ENCODE peak calls at places on chromosomes 2 and 18, in four cellular contexts. O is GM23248, D is HepG2, Y is K562. N is an unnamed sample.

GRCh38 chr2:133532919-133533318 is 35.3 kb downstream of the NCKAP5 start:
- DNase-seq in D (no peak), Y (no peak), O (peak; percentile 43), N (peak; percentile 84)

GRCh38 chr18:12422936-12423335 is 15.2 kb downstream of the PRELID3A start:
- DNase-seq in D (peak; percentile 35), Y (no peak), O (no peak), N (no peak)

GRCh38 chr2:159921752-159922404 is 123.9 kb upstream of the CD302 start:
- DNase-seq in O (peak; percentile 80), D (peak; percentile 61), Y (peak; percentile 48), N (peak; percentile 12)

GRCh38 chr2:170505631-170506270 is 209.4 kb upstream of the SP5 start:
- DNase-seq in O (peak; percentile 32), Y (no peak), D (no peak), N (no peak)

GRCh38 chr18:36308711-36309435 is 11.4 kb downstream of the FHOD3 start:
- DNase-seq in O (no peak), D (no peak), Y (no peak), N (no peak)

GRCh38 chr2:132621131-132621875 is 48.7 kb downstream of the LYPD1 start:
- DNase-seq in O (no peak), Y (no peak), D (no peak), N (peak; percentile 26)

GRCh38 chr2:53987336-53987921 is 16.6 kb upstream of the PSME4 start:
- DNase-seq in D (peak; percentile 51), Y (no peak), O (peak; percentile 48), N (peak; percentile 40)

GRCh38 chr2:88950010-88950409 is 258.5 kb downstream of the RPIA start:
- DNase-seq in O (peak; percentile 9), Y (no peak), D (peak; percentile 4), N (no peak)

GRCh38 chr2:205188516-205189138 is 493.7 kb upstream of the NRP2 start:
- DNase-seq in D (no peak), Y (no peak), O (peak; percentile 48), N (no peak)

GRCh38 chr18:13378150-13378549 is 159.6 kb downstream of the LDLRAD4 start:
- DNase-seq in D (no peak), Y (no peak), O (no peak), N (no peak)

GRCh38 chr2:74461187-74462053 is 3.2 kb downstream of the WBP1 start:
- DNase-seq in O (no peak), Y (no peak), D (peak; percentile 51), N (no peak)

GRCh38 chr2:28895189-28895893 is 874 bp downstream of the WDR43 start:
- DNase-seq in D (peak; percentile 54), Y (no peak), O (peak; percentile 71), N (peak; percentile 84)

GRCh38 chr2:176088048-176088936 is 4.2 kb upstream of the HOXD13 start:
- DNase-seq in D (peak; percentile 40), O (peak; percentile 85), Y (peak; percentile 48), N (peak; percentile 37)

GRCh38 chr2:132804045-132804444 is 134.0 kb upstream of the LYPD1 start:
- DNase-seq in D (no peak), O (peak; percentile 82), Y (no peak), N (peak; percentile 52)

GRCh38 chr2:100821255-100821912 is 1.4 kb downstream of the NPAS2 start:
- DNase-seq in D (no peak), Y (no peak), O (peak; percentile 12), N (no peak)
- H3K4me3 ChIP-seq in D (peak overlapping the region; percentile 96), Y (no peak overlapping the region), O (peak overlapping the region; percentile 72), N (peak overlapping the region; percentile 77)

GRCh38 chr2:172582656-172583055 is 26.8 kb downstream of the PDK1 start:
- DNase-seq in D (no peak), O (no peak), Y (no peak), N (no peak)

GRCh38 chr2:172578054-172578453 is 22.2 kb downstream of the PDK1 start:
- DNase-seq in O (peak; percentile 26), D (no peak), Y (no peak), N (peak; percentile 12)

GRCh38 chr2:172574965-172575364 is 19.1 kb downstream of the PDK1 start:
- DNase-seq in O (peak; percentile 24), Y (no peak), D (no peak), N (no peak)

GRCh38 chr2:172578860-172579512 is 23.1 kb downstream of the PDK1 start:
- DNase-seq in D (no peak), O (no peak), Y (no peak), N (no peak)

GRCh38 chr2:172580544-172580943 is 24.7 kb downstream of the PDK1 start:
- DNase-seq in Y (no peak), D (no peak), O (no peak), N (no peak)
- TF ChIP-seq EZH2 in Y (no peak), D (no peak), O (no peak), N (no peak)

GRCh38 chr2:196792865-196793264 is 6.6 kb downstream of the GTF3C3 start:
- DNase-seq in O (no peak), Y (no peak), D (no peak), N (no peak)
- H3K36me3 ChIP-seq in O (peaks cover 59% of the 10 kb centered on the region), Y (peaks cover 86% of the 10 kb centered on the region), D (peaks cover 72% of the 10 kb centered on the region), N (peaks cover 35% of the 10 kb centered on the region)

DNA sequence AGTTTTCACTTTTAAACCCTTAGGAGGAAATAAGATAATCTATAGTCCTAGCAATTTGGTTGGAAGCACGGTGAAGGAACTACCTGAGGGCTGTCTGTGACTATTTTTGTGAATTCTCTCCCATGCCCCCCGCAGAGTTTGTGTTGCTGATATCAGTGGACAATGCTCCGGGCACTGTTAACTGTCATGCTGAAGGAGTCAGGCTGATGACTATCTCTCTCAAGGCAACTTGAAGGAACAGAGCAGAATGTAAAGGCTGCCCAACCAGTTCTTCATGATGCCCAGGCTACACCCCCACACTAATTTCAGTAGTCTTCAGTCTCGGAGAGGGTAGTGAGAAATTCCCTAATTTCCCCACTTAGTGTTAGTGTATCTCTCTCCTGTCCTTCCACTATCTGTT is 21.6 kb upstream of the RAB6C start:
- DNase-seq in O (no peak), D (no peak), Y (no peak), N (peak; percentile 12)
- H3K4me3 ChIP-seq in O (no peak overlapping the region), D (no peak overlapping the region), Y (no peak overlapping the region), N (no peak overlapping the region)

DNA sequence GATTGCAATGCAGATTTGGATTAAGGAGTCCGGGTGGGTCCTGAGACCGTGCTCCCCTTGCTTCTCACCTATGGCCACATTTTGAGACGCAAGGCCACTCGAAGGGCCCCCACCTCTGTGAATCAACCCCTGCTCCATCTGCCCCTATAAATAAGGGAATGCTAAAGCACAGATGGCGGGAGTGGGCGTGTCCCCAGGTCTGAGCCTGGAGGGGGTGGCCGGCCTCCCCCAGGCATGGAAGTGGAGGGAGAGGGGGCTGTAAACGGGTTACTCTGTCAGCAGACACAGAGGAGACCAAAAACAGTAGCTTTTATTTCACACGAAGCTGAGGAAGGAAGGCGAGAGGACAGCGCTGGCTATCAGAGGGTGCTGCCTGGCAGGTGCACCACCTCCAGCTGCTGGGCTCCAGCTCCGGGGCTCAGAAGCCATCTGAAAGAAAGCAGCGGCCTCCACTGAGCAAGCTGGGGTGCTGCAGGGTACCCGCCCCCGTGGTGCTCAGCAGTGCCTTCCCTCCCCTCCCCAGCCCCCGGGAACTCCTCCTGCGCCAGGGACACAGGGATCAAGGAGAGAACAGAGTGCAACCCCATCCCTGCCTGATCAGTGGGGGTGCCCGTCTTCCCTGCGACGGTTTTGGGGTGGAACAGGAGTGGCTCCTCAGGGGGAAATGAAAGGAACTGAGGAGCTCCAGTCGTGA is 56.7 kb upstream of the RAB6C start:
- DNase-seq in O (no peak), D (no peak), Y (no peak), N (no peak)
- TF ChIP-seq EZH2 in O (no peak), D (no peak), Y (no peak), N (no peak)

GRCh38 chr2:96250188-96250587 is 15.6 kb downstream of the TMEM127 start:
- DNase-seq in D (no peak), O (no peak), Y (no peak), N (no peak)
- H3K36me3 ChIP-seq in D (peaks cover 29% of the 10 kb centered on the region), O (peaks cover 5% of the 10 kb centered on the region), Y (peaks cover 38% of the 10 kb centered on the region), N (peaks cover 9% of the 10 kb centered on the region)